ENCODE peak calls at places on chromosomes 6 and 20, in nine cellular contexts. J is NCI-H510A; B is activated CD4-positive, alpha-beta T cell treated with anti-CD3 and anti-CD28 coated beads for 4 hours; I is tibial nerve; Z is NCI-H69; V is H4; O is fibroblast of lung; X is NCI-H2107; G is COR-L47. L is an unnamed sample.

GRCh38 chr6:119078449-119079287 is at the start of gene FAM184A:
- DNase-seq in B (peak), J (no peak), X (peak), O (peak), V (peak), I (peak), Z (peak), G (peak), L (peak)

GRCh38 chr6:132687306-132687705 is 26.5 kb downstream of the VNN1 start:
- DNase-seq in O (no peak), B (no peak), X (no peak), I (no peak), G (no peak), J (no peak), V (no peak), Z (no peak), L (no peak)

GRCh38 chr6:12776291-12776690 is 59.7 kb downstream of the PHACTR1 start:
- DNase-seq in I (no peak), O (no peak), Z (no peak), J (no peak), X (no peak), V (no peak), B (no peak), G (no peak), L (no peak)

GRCh38 chr6:45432944-45433343 is 55.2 kb upstream of the SUPT3H start:
- DNase-seq in V (no peak), O (peak), I (no peak), B (no peak), Z (no peak), X (no peak), G (no peak), J (no peak), L (no peak)

GRCh38 chr20:56437196-56437960 is 25.3 kb downstream of the CASS4 start:
- DNase-seq in Z (no peak), G (no peak), B (no peak), O (no peak), J (no peak), V (no peak), X (no peak), I (no peak), L (no peak)

GRCh38 chr20:59580208-59580980 is 23.9 kb upstream of the PHACTR3 start:
- DNase-seq in B (no peak), O (no peak), J (no peak), Z (no peak), V (peak), G (no peak), I (no peak), X (no peak), L (no peak)

GRCh38 chr6:46876126-46876525 is 45.6 kb downstream of the ADGRF5 start:
- DNase-seq in I (no peak), Z (peak), V (peak), J (peak), G (peak), O (no peak), X (no peak), B (no peak), L (peak)

GRCh38 chr20:44742304-44743079 is 3.2 kb upstream of the KCNK15 start:
- DNase-seq in J (no peak), B (no peak), I (no peak), X (no peak), Z (no peak), V (no peak), G (no peak), O (no peak), L (no peak)

GRCh38 chr6:130749402-130749801 is 77.8 kb upstream of the SMLR1 start:
- DNase-seq in V (no peak), J (no peak), G (no peak), I (no peak), B (no peak), X (no peak), Z (no peak), O (no peak), L (peak)

GRCh38 chr6:156774872-156775405 is 2.2 kb upstream of the ARID1B start:
- DNase-seq in O (no peak), J (no peak), I (peak), V (no peak), G (no peak), X (no peak), B (no peak), Z (peak), L (peak)

GRCh38 chr6:13334953-13335352 is 6.6 kb upstream of the TBC1D7 start:
- DNase-seq in J (no peak), B (no peak), O (no peak), X (no peak), I (no peak), G (no peak), V (no peak), Z (peak), L (no peak)